ENCODE peak calls at places on chromosomes 11 and 22, in four cellular contexts. One of them, this sample, is unnamed.

GRCh38 chr11:69243496-69244200 is 50.3 kb upstream of the MYEOV start:
- DNase-seq in testis: peak; percentile 9
- DNase-seq in nephron progenitor cell: no peak
- DNase-seq in cardiac muscle cell: no peak
- DNase-seq in this sample: no peak

GRCh38 chr11:71293961-71294782 is 41.8 kb upstream of the SHANK2 start:
- DNase-seq in testis: no peak
- DNase-seq in cardiac muscle cell: no peak
- DNase-seq in nephron progenitor cell: no peak
- DNase-seq in this sample: no peak

GRCh38 chr11:11442791-11443190 is 89.7 kb upstream of the CSNK2A3 start:
- DNase-seq in testis: peak; percentile 66
- DNase-seq in cardiac muscle cell: no peak
- DNase-seq in nephron progenitor cell: no peak
- DNase-seq in this sample: no peak

GRCh38 chr22:19576460-19577421 is 52.5 kb upstream of the CLDN5 start:
- DNase-seq in nephron progenitor cell: peak; percentile 28
- DNase-seq in testis: no peak
- DNase-seq in cardiac muscle cell: peak; percentile 75
- DNase-seq in this sample: no peak

GRCh38 chr11:100543386-100543785 is 143.7 kb upstream of the ARHGAP42 start:
- DNase-seq in nephron progenitor cell: no peak
- DNase-seq in cardiac muscle cell: no peak
- DNase-seq in testis: no peak
- DNase-seq in this sample: no peak

GRCh38 chr22:44309137-44309536 is 3.6 kb downstream of the SHISAL1 start:
- DNase-seq in testis: no peak
- DNase-seq in cardiac muscle cell: peak; percentile 93
- DNase-seq in nephron progenitor cell: no peak
- DNase-seq in this sample: no peak

GRCh38 chr22:37421468-37421877 is 5.8 kb downstream of the ELFN2 start:
- DNase-seq in cardiac muscle cell: no peak
- DNase-seq in testis: no peak
- DNase-seq in nephron progenitor cell: no peak
- DNase-seq in this sample: no peak

GRCh38 chr11:6448574-6448973 is 7.8 kb upstream of the HPX start:
- DNase-seq in cardiac muscle cell: no peak
- DNase-seq in nephron progenitor cell: no peak
- DNase-seq in testis: no peak
- DNase-seq in this sample: no peak

GRCh38 chr22:30397656-30398635 is 1.1 kb downstream of the SEC14L2 start:
- DNase-seq in nephron progenitor cell: no peak
- DNase-seq in cardiac muscle cell: no peak
- DNase-seq in testis: no peak
- DNase-seq in this sample: no peak

GRCh38 chr11:37552284-37552683 is 954.2 kb upstream of the RAG2 start:
- DNase-seq in cardiac muscle cell: no peak
- DNase-seq in nephron progenitor cell: no peak
- DNase-seq in testis: no peak
- DNase-seq in this sample: no peak

GRCh38 chr11:40885257-40885947 is 574.0 kb downstream of the LRRC4C start:
- DNase-seq in nephron progenitor cell: no peak
- DNase-seq in cardiac muscle cell: no peak
- DNase-seq in testis: no peak
- DNase-seq in this sample: no peak

GRCh38 chr11:69943066-69943465 is 123.8 kb upstream of the FGF3 start:
- DNase-seq in testis: no peak
- DNase-seq in nephron progenitor cell: no peak
- DNase-seq in cardiac muscle cell: no peak
- DNase-seq in this sample: no peak

GRCh38 chr11:45930031-45930794 is 7.8 kb downstream of the LARGE2 start:
- DNase-seq in testis: no peak
- DNase-seq in nephron progenitor cell: no peak
- DNase-seq in cardiac muscle cell: no peak
- DNase-seq in this sample: no peak

GRCh38 chr22:32255726-32256125 is 579 bp upstream of the SLC5A4 start:
- DNase-seq in nephron progenitor cell: no peak
- DNase-seq in cardiac muscle cell: no peak
- DNase-seq in testis: no peak
- DNase-seq in this sample: no peak

GRCh38 chr11:111574373-111575230 is 27.6 kb upstream of the SIK2 start:
- DNase-seq in testis: no peak
- DNase-seq in nephron progenitor cell: no peak
- DNase-seq in cardiac muscle cell: no peak
- DNase-seq in this sample: no peak

GRCh38 chr22:50140615-50141014 is 29.9 kb upstream of the PANX2 start:
- DNase-seq in testis: no peak
- DNase-seq in cardiac muscle cell: peak; percentile 27
- DNase-seq in nephron progenitor cell: no peak
- DNase-seq in this sample: no peak

GRCh38 chr22:44444341-44445306 is 53.4 kb downstream of the RTL6 start:
- DNase-seq in nephron progenitor cell: no peak
- DNase-seq in testis: no peak
- DNase-seq in cardiac muscle cell: no peak
- DNase-seq in this sample: no peak

GRCh38 chr11:36452231-36452630 is 57.8 kb downstream of the TRAF6 start:
- DNase-seq in cardiac muscle cell: peak; percentile 74
- DNase-seq in nephron progenitor cell: no peak
- DNase-seq in testis: no peak
- DNase-seq in this sample: no peak

GRCh38 chr22:37260939-37261338 is 16.9 kb upstream of the RAC2 start:
- DNase-seq in testis: peak; percentile 81
- DNase-seq in cardiac muscle cell: peak; percentile 65
- DNase-seq in nephron progenitor cell: peak; percentile 71
- DNase-seq in this sample: peak; percentile 44

GRCh38 chr11:114610984-114611944 is 15.7 kb upstream of the NXPE4 start:
- DNase-seq in nephron progenitor cell: no peak
- DNase-seq in testis: no peak
- DNase-seq in cardiac muscle cell: peak; percentile 19
- DNase-seq in this sample: no peak
- TF ChIP-seq CTCF in nephron progenitor cell: no peak
- TF ChIP-seq CTCF in testis: no peak
- TF ChIP-seq CTCF in cardiac muscle cell: no peak
- TF ChIP-seq CTCF in this sample: no peak

GRCh38 chr11:65931773-65932557 is 12.7 kb downstream of the DRAP1 start:
- DNase-seq in testis: no peak
- DNase-seq in cardiac muscle cell: no peak
- DNase-seq in nephron progenitor cell: no peak
- DNase-seq in this sample: no peak
- TF ChIP-seq CTCF in testis: no peak
- TF ChIP-seq CTCF in cardiac muscle cell: no peak
- TF ChIP-seq CTCF in nephron progenitor cell: no peak
- TF ChIP-seq CTCF in this sample: no peak

DNA sequence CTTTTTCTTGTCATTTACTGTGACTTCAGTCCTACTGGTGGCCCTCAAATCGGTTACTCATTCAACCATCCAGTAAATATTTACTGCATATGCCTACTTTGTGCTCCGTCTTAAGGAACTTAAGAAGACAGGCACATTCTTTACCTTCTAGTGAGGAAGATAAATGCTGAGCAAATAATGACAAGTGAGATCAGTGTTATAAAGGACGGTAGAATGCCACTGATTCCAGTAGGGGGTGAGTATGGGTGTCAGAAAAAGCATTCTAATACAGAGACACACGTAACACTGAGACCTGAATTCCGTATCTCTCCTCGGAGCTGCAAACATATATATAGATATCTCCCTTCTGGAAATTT is 1.6 kb downstream of the ANKRD42 start:
- DNase-seq in testis: no peak
- DNase-seq in nephron progenitor cell: no peak
- DNase-seq in cardiac muscle cell: no peak
- DNase-seq in this sample: no peak
- TF ChIP-seq CTCF in testis: no peak
- TF ChIP-seq CTCF in nephron progenitor cell: no peak
- TF ChIP-seq CTCF in cardiac muscle cell: peak; percentile 6
- TF ChIP-seq CTCF in this sample: no peak

GRCh38 chr11:42112896-42113295 is 653.4 kb upstream of the LRRC4C start:
- DNase-seq in nephron progenitor cell: no peak
- DNase-seq in cardiac muscle cell: no peak
- DNase-seq in testis: no peak
- DNase-seq in this sample: no peak
- TF ChIP-seq CTCF in nephron progenitor cell: no peak
- TF ChIP-seq CTCF in cardiac muscle cell: no peak
- TF ChIP-seq CTCF in testis: no peak
- TF ChIP-seq CTCF in this sample: no peak

GRCh38 chr11:125114518-125114917 is 3.1 kb upstream of the TMEM218 start:
- DNase-seq in nephron progenitor cell: no peak
- DNase-seq in cardiac muscle cell: no peak
- DNase-seq in testis: no peak
- DNase-seq in this sample: no peak
- TF ChIP-seq CTCF in nephron progenitor cell: no peak
- TF ChIP-seq CTCF in cardiac muscle cell: peak; percentile 12
- TF ChIP-seq CTCF in testis: no peak
- TF ChIP-seq CTCF in this sample: no peak

DNA sequence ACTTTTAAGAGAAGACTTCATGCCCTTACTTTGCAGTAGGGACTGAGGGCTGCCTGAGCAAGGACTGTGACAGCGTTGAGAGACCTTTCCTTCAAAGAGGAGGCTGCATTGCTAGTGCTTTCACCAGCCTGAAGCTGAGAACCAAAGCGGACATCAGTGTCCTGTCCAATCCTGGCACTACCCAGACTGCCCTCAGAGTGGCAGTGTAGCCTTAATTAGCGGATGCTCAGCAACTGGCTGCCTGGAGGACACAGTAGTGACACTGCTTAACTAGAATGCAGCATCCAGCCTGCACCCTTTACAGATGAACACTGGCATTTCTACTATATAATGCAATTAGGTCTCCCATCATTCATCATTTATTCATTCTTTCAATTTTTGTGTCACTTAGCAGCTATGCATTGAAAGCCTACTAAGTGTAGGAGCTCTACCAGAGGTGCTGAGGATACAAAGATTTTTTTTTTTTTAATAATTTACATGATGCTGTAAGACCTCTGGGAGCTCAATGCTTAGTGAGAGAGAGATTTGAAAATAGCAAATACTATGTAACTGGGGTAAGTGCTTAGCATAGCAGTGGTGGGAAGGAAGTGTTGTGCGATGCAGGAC is 36.9 kb upstream of the SLC36A4 start:
- DNase-seq in testis: peak; percentile 90
- DNase-seq in cardiac muscle cell: peak; percentile 84
- DNase-seq in nephron progenitor cell: peak; percentile 83
- DNase-seq in this sample: peak; percentile 75
- TF ChIP-seq CTCF in testis: peak; percentile 71
- TF ChIP-seq CTCF in cardiac muscle cell: peak; percentile 92
- TF ChIP-seq CTCF in nephron progenitor cell: peak; percentile 91
- TF ChIP-seq CTCF in this sample: peak; percentile 89

DNA sequence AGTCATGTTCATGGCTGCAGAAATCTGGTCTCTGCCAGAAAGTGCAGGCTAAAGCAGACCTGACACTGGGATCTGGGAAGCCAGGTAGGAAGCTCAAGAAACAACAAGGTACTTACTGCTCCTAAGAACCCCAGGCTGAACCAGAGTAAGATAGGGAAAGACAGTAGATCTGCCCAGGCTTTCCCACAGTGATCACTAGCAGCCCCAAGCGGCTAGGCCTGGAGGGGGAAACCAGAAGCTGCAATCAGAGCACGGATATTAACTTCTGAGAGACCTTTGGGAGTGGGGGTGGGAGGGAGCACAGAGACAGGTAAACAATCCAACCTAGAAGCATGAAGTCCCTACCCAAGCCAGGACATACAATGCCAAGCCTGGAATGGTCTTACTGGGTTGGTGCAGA is 135.2 kb upstream of the C11orf58 start:
- DNase-seq in testis: peak; percentile 42
- DNase-seq in nephron progenitor cell: no peak
- DNase-seq in cardiac muscle cell: no peak
- DNase-seq in this sample: no peak
- TF ChIP-seq CTCF in testis: no peak
- TF ChIP-seq CTCF in nephron progenitor cell: no peak
- TF ChIP-seq CTCF in cardiac muscle cell: no peak
- TF ChIP-seq CTCF in this sample: no peak

GRCh38 chr22:21657361-21658118 is 8.3 kb upstream of the PPIL2 start:
- DNase-seq in cardiac muscle cell: peak; percentile 15
- DNase-seq in testis: peak; percentile 71
- DNase-seq in nephron progenitor cell: peak; percentile 91
- DNase-seq in this sample: peak; percentile 75
- TF ChIP-seq CTCF in cardiac muscle cell: no peak
- TF ChIP-seq CTCF in testis: no peak
- TF ChIP-seq CTCF in nephron progenitor cell: no peak
- TF ChIP-seq CTCF in this sample: peak; percentile 42

DNA sequence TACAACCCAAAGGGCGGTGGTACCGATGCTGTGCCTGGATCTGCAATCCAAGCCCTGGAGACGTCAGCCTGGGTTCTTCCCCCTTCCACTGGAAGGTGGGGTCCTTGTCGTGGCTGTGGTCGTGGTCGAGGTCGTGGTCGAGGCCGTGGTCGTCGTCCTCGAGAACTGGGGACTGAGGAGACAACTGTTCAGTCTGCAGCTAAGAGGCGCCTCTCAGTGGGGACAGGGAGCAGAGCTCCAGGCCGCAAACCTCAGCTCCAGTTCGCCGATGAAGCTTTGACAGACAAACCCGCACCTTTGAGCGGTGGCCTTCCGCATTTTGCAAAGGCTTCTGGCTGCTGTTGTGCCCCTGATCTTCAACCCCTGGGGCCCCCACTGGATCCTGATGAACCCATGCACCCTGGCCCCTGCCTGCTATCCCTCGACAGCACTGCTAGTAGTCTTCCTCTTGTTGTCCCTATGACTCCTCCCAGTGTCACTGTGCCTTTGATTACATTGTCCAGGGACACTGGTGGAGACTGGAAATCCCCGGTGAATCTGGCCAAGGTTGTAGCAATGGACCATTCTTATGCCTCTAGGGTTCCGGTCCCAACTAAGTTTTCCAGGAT is 1.5 kb downstream of the KDM4F start:
- DNase-seq in testis: no peak
- DNase-seq in cardiac muscle cell: no peak
- DNase-seq in nephron progenitor cell: no peak
- DNase-seq in this sample: no peak
- TF ChIP-seq CTCF in testis: no peak
- TF ChIP-seq CTCF in cardiac muscle cell: no peak
- TF ChIP-seq CTCF in nephron progenitor cell: no peak
- TF ChIP-seq CTCF in this sample: no peak